ENCODE peak calls at places on chromosome 5, in four cellular contexts. V, H, L and M are unnamed samples.

GRCh38 chr5:67880876-67881275 is 334.7 kb upstream of the PIK3R1 start:
- DNase-seq in V (no peak), H (no peak), L (no peak), M (no peak)

GRCh38 chr5:104189031-104189430 is 626.4 kb upstream of the NUDT12 start:
- DNase-seq in V (no peak), H (no peak), L (no peak), M (no peak)

GRCh38 chr5:176365663-176366574 is 632 bp downstream of the ARL10 start:
- DNase-seq in V (peak; percentile 67), H (no peak), L (peak; percentile 96), M (no peak)

GRCh38 chr5:145403959-145404358 is 431.2 kb downstream of the PRELID2 start:
- DNase-seq in V (no peak), H (no peak), L (no peak), M (no peak)

GRCh38 chr5:72107874-72108199 is 562 bp downstream of the MAP1B start:
- DNase-seq in V (peak; percentile 38), H (no peak), L (no peak), M (peak; percentile 70)

GRCh38 chr5:82534891-82535395 is 256.8 kb upstream of the RPS23 start:
- DNase-seq in V (no peak), H (no peak), L (no peak), M (no peak)

GRCh38 chr5:116696356-116696755 is 121.7 kb upstream of the SEMA6A start:
- DNase-seq in V (no peak), H (no peak), L (peak; percentile 27), M (no peak)

GRCh38 chr5:1076406-1076805 is 35.5 kb downstream of the SLC12A7 start:
- DNase-seq in V (no peak), H (no peak), L (no peak), M (no peak)

GRCh38 chr5:165460911-165461310 is 1955.5 kb downstream of the MAT2B start:
- DNase-seq in V (no peak), H (no peak), L (no peak), M (no peak)

GRCh38 chr5:83827111-83827541 is 106.5 kb upstream of the HAPLN1 start:
- DNase-seq in V (no peak), H (no peak), L (no peak), M (no peak)

GRCh38 chr5:142324377-142324870 is 397 bp downstream of the SPRY4 start:
- DNase-seq in V (no peak), H (no peak), L (peak; percentile 60), M (peak; percentile 56)

GRCh38 chr5:32645246-32645645 is 59.9 kb downstream of the SUB1 start:
- DNase-seq in V (no peak), H (no peak), L (no peak), M (no peak)

GRCh38 chr5:35246928-35247644 is 16.8 kb upstream of the PRLR start:
- DNase-seq in V (no peak), H (no peak), L (no peak), M (no peak)

GRCh38 chr5:41128291-41128690 is 57.1 kb upstream of the MROH2B start:
- DNase-seq in V (no peak), H (no peak), L (no peak), M (no peak)

GRCh38 chr5:95533106-95533505 is 21.7 kb downstream of the SKIC3 start:
- DNase-seq in V (no peak), H (no peak), L (no peak), M (no peak)

GRCh38 chr5:124995451-124995850 is 249.0 kb upstream of the ZNF608 start:
- DNase-seq in V (no peak), H (no peak), L (no peak), M (no peak)

GRCh38 chr5:13972029-13972428 is 27.5 kb upstream of the DNAH5 start:
- DNase-seq in V (no peak), H (no peak), L (no peak), M (no peak)

GRCh38 chr5:1439388-1440097 is 5.7 kb downstream of the SLC6A3 start:
- DNase-seq in V (no peak), H (no peak), L (peak; percentile 4), M (no peak)

GRCh38 chr5:89286320-89286719 is 403.3 kb upstream of the MEF2C start:
- DNase-seq in V (no peak), H (no peak), L (no peak), M (no peak)

GRCh38 chr5:43203373-43203772 is 11.3 kb downstream of the NIM1K start:
- DNase-seq in V (no peak), H (no peak), L (no peak), M (no peak)

GRCh38 chr5:159419567-159419966 is 89.3 kb upstream of the IL12B start:
- DNase-seq in V (no peak), H (peak; percentile 18), L (peak; percentile 36), M (peak; percentile 32)

GRCh38 chr5:9350301-9350797 is 195.5 kb downstream of the SEMA5A start:
- DNase-seq in V (no peak), H (no peak), L (no peak), M (no peak)

GRCh38 chr5:139942243-139942642 is 100.9 kb downstream of the NRG2 start:
- DNase-seq in V (no peak), H (no peak), L (no peak), M (no peak)
- TF ChIP-seq FOXJ3 in V (no peak), H (no peak), L (no peak), M (no peak)

GRCh38 chr5:163104496-163104895 is 332.9 kb upstream of the CCNG1 start:
- DNase-seq in V (peak; percentile 69), H (no peak), L (no peak), M (no peak)
- TF ChIP-seq FOXJ3 in V (no peak), H (no peak), L (no peak), M (no peak)

GRCh38 chr5:97986069-97986468 is 787.4 kb upstream of the RGMB start:
- DNase-seq in V (no peak), H (no peak), L (no peak), M (no peak)
- TF ChIP-seq FOXJ3 in V (no peak), H (no peak), L (no peak), M (no peak)

GRCh38 chr5:33733225-33733624 is 158.6 kb downstream of the ADAMTS12 start:
- DNase-seq in V (no peak), H (no peak), L (no peak), M (no peak)

GRCh38 chr5:33737284-33737683 is 154.5 kb downstream of the ADAMTS12 start:
- DNase-seq in V (no peak), H (no peak), L (no peak), M (no peak)

GRCh38 chr5:33737697-33738096 is 154.1 kb downstream of the ADAMTS12 start:
- DNase-seq in V (no peak), H (no peak), L (no peak), M (no peak)

GRCh38 chr5:33736510-33736909 is 155.3 kb downstream of the ADAMTS12 start:
- DNase-seq in V (no peak), H (peak; percentile 4), L (no peak), M (no peak)

DNA sequence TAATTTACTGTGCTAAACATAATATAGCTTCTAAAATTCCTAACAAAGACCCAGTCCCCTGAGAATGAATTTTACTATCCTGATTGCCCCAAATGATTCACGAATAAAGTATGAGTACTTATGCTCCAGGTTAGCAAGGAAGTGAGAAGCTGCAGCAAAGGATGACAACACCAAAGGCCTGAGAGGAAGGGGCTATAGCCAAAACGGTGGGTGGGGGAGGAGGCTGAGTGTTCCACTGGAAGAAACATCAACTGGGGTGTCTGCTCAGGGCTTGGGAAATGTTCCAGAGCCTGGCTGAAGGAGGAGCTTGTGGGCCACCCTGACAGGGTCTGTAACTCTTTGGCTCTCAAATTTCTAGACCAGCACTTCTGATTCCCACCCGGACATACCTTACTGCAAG is 157.2 kb downstream of the ADAMTS12 start:
- DNase-seq in V (peak; percentile 31), H (no peak), L (no peak), M (no peak)
- TF ChIP-seq FOXJ3 in V (no peak), H (no peak), L (no peak), M (no peak)

DNA sequence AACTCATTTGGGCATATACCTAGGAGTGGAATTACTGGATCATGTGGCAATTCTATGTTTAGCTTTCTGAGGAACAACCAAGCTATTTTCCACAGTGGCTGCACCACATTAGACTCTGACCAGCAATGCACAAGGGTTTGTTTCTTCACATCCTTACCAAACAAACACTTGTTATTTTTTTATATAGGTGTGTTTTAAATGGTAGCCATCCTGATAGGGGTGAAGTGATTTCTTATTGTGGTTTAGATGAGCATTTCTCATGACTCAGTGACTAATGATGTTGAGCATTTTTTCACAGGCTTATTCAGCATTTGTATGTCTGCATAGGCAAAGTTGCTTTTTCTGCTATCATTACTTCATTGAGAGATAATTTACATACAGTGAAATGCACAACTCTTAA is 36.0 kb downstream of the ANKRD33B start:
- DNase-seq in V (no peak), H (no peak), L (no peak), M (no peak)
- TF ChIP-seq FOXJ3 in V (no peak), H (no peak), L (no peak), M (no peak)